ENCODE peak calls at places on chromosomes 4 and X, in nine cellular contexts. One of them, this sample, is unnamed.

GRCh38 chrX:12901486-12901885 is 4.9 kb upstream of the TLR8 start:
- DNase-seq in NB4: peak; percentile 66
- DNase-seq in progenitor cell of endocrine pancreas: peak; percentile 16
- DNase-seq in GM10248: peak; percentile 70
- DNase-seq in body of pancreas: peak; percentile 67
- DNase-seq in PC-3: peak; percentile 79
- DNase-seq in tibial artery: no peak
- DNase-seq in lower leg skin: peak; percentile 42
- DNase-seq in heart right ventricle: peak; percentile 43
- DNase-seq in this sample: peak; percentile 38

GRCh38 chr4:179124957-179125356 is 1682.7 kb upstream of the AGA start:
- DNase-seq in heart right ventricle: no peak
- DNase-seq in GM10248: no peak
- DNase-seq in body of pancreas: no peak
- DNase-seq in tibial artery: no peak
- DNase-seq in PC-3: no peak
- DNase-seq in lower leg skin: no peak
- DNase-seq in progenitor cell of endocrine pancreas: no peak
- DNase-seq in NB4: no peak
- DNase-seq in this sample: no peak

GRCh38 chr4:8219236-8219635 is 20.1 kb downstream of the SH3TC1 start:
- DNase-seq in PC-3: no peak
- DNase-seq in GM10248: no peak
- DNase-seq in lower leg skin: no peak
- DNase-seq in body of pancreas: no peak
- DNase-seq in tibial artery: no peak
- DNase-seq in heart right ventricle: no peak
- DNase-seq in NB4: no peak
- DNase-seq in progenitor cell of endocrine pancreas: no peak
- DNase-seq in this sample: no peak

GRCh38 chr4:184818216-184818564 is 7.6 kb downstream of the ACSL1 start:
- DNase-seq in body of pancreas: no peak
- DNase-seq in PC-3: no peak
- DNase-seq in NB4: no peak
- DNase-seq in GM10248: peak; percentile 50
- DNase-seq in lower leg skin: no peak
- DNase-seq in progenitor cell of endocrine pancreas: no peak
- DNase-seq in tibial artery: no peak
- DNase-seq in heart right ventricle: no peak
- DNase-seq in this sample: no peak

GRCh38 chrX:118772051-118772450 is 44.6 kb downstream of the IL13RA1 start:
- DNase-seq in lower leg skin: no peak
- DNase-seq in NB4: no peak
- DNase-seq in tibial artery: no peak
- DNase-seq in GM10248: no peak
- DNase-seq in body of pancreas: no peak
- DNase-seq in heart right ventricle: no peak
- DNase-seq in PC-3: no peak
- DNase-seq in progenitor cell of endocrine pancreas: no peak
- DNase-seq in this sample: no peak

GRCh38 chr4:184402239-184402638 is 72.1 kb downstream of the IRF2 start:
- DNase-seq in heart right ventricle: no peak
- DNase-seq in GM10248: no peak
- DNase-seq in NB4: no peak
- DNase-seq in progenitor cell of endocrine pancreas: no peak
- DNase-seq in tibial artery: no peak
- DNase-seq in PC-3: no peak
- DNase-seq in body of pancreas: no peak
- DNase-seq in lower leg skin: no peak
- DNase-seq in this sample: no peak

GRCh38 chrX:48468247-48468671 is 1.8 kb downstream of the SLC38A5 start:
- DNase-seq in GM10248: peak; percentile 52
- DNase-seq in NB4: peak; percentile 74
- DNase-seq in body of pancreas: peak; percentile 66
- DNase-seq in lower leg skin: no peak
- DNase-seq in tibial artery: no peak
- DNase-seq in heart right ventricle: no peak
- DNase-seq in PC-3: no peak
- DNase-seq in progenitor cell of endocrine pancreas: no peak
- DNase-seq in this sample: no peak

GRCh38 chrX:635428-636192 is 5.0 kb downstream of the SHOX start:
- DNase-seq in body of pancreas: no peak
- DNase-seq in GM10248: no peak
- DNase-seq in PC-3: no peak
- DNase-seq in NB4: no peak
- DNase-seq in heart right ventricle: no peak
- DNase-seq in tibial artery: no peak
- DNase-seq in lower leg skin: no peak
- DNase-seq in progenitor cell of endocrine pancreas: no peak
- DNase-seq in this sample: no peak

GRCh38 chr4:152534541-152535231 is 1.2 kb downstream of the FBXW7 start:
- DNase-seq in tibial artery: peak; percentile 70
- DNase-seq in NB4: peak; percentile 73
- DNase-seq in body of pancreas: peak; percentile 30
- DNase-seq in heart right ventricle: peak; percentile 38
- DNase-seq in GM10248: no peak
- DNase-seq in progenitor cell of endocrine pancreas: peak; percentile 21
- DNase-seq in PC-3: no peak
- DNase-seq in lower leg skin: peak; percentile 23
- DNase-seq in this sample: peak; percentile 62

GRCh38 chr4:153521995-153522799 is 56.0 kb downstream of the TMEM131L start:
- DNase-seq in progenitor cell of endocrine pancreas: no peak
- DNase-seq in heart right ventricle: no peak
- DNase-seq in GM10248: no peak
- DNase-seq in NB4: peak; percentile 54
- DNase-seq in body of pancreas: no peak
- DNase-seq in tibial artery: no peak
- DNase-seq in lower leg skin: no peak
- DNase-seq in PC-3: no peak
- DNase-seq in this sample: no peak

GRCh38 chr4:16289872-16290554 is 63.7 kb upstream of the TAPT1 start:
- DNase-seq in progenitor cell of endocrine pancreas: no peak
- DNase-seq in NB4: peak; percentile 58
- DNase-seq in lower leg skin: no peak
- DNase-seq in GM10248: peak; percentile 31
- DNase-seq in PC-3: peak; percentile 60
- DNase-seq in heart right ventricle: no peak
- DNase-seq in tibial artery: no peak
- DNase-seq in body of pancreas: no peak
- DNase-seq in this sample: peak; percentile 14

GRCh38 chr4:186936496-186937375 is 213.1 kb upstream of the FAT1 start:
- DNase-seq in PC-3: peak; percentile 79
- DNase-seq in GM10248: no peak
- DNase-seq in body of pancreas: no peak
- DNase-seq in lower leg skin: no peak
- DNase-seq in heart right ventricle: no peak
- DNase-seq in progenitor cell of endocrine pancreas: no peak
- DNase-seq in tibial artery: no peak
- DNase-seq in NB4: no peak
- DNase-seq in this sample: no peak

GRCh38 chr4:113449407-113449974 is 312.0 kb downstream of the CAMK2D start:
- DNase-seq in GM10248: no peak
- DNase-seq in tibial artery: no peak
- DNase-seq in heart right ventricle: no peak
- DNase-seq in PC-3: no peak
- DNase-seq in progenitor cell of endocrine pancreas: no peak
- DNase-seq in lower leg skin: no peak
- DNase-seq in body of pancreas: no peak
- DNase-seq in NB4: no peak
- DNase-seq in this sample: no peak

GRCh38 chr4:150366487-150366999 is 215.4 kb upstream of the MAB21L2 start:
- DNase-seq in heart right ventricle: no peak
- DNase-seq in GM10248: peak; percentile 53
- DNase-seq in tibial artery: no peak
- DNase-seq in NB4: no peak
- DNase-seq in progenitor cell of endocrine pancreas: no peak
- DNase-seq in PC-3: no peak
- DNase-seq in body of pancreas: no peak
- DNase-seq in lower leg skin: no peak
- DNase-seq in this sample: no peak

GRCh38 chr4:19689511-19689910 is 562.2 kb upstream of the SLIT2 start:
- DNase-seq in heart right ventricle: no peak
- DNase-seq in PC-3: peak; percentile 75
- DNase-seq in NB4: no peak
- DNase-seq in lower leg skin: no peak
- DNase-seq in tibial artery: no peak
- DNase-seq in GM10248: no peak
- DNase-seq in progenitor cell of endocrine pancreas: no peak
- DNase-seq in body of pancreas: no peak
- DNase-seq in this sample: no peak

GRCh38 chr4:125313989-125314602 is 659 bp upstream of the FAT4 start:
- DNase-seq in body of pancreas: no peak
- DNase-seq in heart right ventricle: no peak
- DNase-seq in PC-3: no peak
- DNase-seq in NB4: no peak
- DNase-seq in progenitor cell of endocrine pancreas: no peak
- DNase-seq in GM10248: no peak
- DNase-seq in lower leg skin: no peak
- DNase-seq in tibial artery: no peak
- DNase-seq in this sample: peak; percentile 14

GRCh38 chr4:47639531-47639930 is 154.5 kb downstream of the ATP10D start:
- DNase-seq in lower leg skin: no peak
- DNase-seq in PC-3: no peak
- DNase-seq in heart right ventricle: no peak
- DNase-seq in body of pancreas: no peak
- DNase-seq in progenitor cell of endocrine pancreas: no peak
- DNase-seq in tibial artery: no peak
- DNase-seq in GM10248: no peak
- DNase-seq in NB4: peak; percentile 51
- DNase-seq in this sample: no peak

GRCh38 chrX:47321386-47321785 is 49.0 kb upstream of the ZNF157 start:
- DNase-seq in lower leg skin: no peak
- DNase-seq in PC-3: no peak
- DNase-seq in NB4: no peak
- DNase-seq in tibial artery: peak; percentile 66
- DNase-seq in progenitor cell of endocrine pancreas: peak; percentile 57
- DNase-seq in body of pancreas: peak; percentile 31
- DNase-seq in GM10248: no peak
- DNase-seq in heart right ventricle: peak; percentile 49
- DNase-seq in this sample: peak; percentile 61

GRCh38 chr4:110514889-110515479 is 39.0 kb downstream of the ENPEP start:
- DNase-seq in heart right ventricle: no peak
- DNase-seq in progenitor cell of endocrine pancreas: no peak
- DNase-seq in lower leg skin: no peak
- DNase-seq in body of pancreas: no peak
- DNase-seq in tibial artery: no peak
- DNase-seq in NB4: peak; percentile 22
- DNase-seq in GM10248: peak; percentile 21
- DNase-seq in PC-3: peak; percentile 61
- DNase-seq in this sample: no peak

DNA sequence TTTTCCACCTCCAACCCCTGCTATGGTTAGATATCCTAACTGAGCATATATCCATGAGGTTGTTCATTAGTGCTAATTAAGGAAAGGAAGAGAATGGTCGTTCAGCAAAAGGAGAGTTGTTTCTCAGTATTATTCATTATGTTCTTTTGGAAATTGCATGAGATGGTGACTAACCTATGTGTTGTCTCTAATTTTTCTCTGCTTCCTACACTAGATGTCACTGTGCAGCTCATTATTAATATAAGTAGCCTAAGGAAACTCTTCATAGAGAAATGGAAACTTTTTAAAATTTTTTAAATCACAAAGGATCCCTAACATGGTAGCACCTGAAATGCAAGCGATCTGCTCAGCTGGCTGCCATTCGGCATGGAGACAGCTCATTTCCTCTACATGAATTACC is 67.7 kb upstream of the FAM9A start:
- DNase-seq in GM10248: no peak
- DNase-seq in PC-3: peak; percentile 57
- DNase-seq in lower leg skin: no peak
- DNase-seq in heart right ventricle: no peak
- DNase-seq in body of pancreas: no peak
- DNase-seq in NB4: peak; percentile 4
- DNase-seq in progenitor cell of endocrine pancreas: no peak
- DNase-seq in tibial artery: no peak
- DNase-seq in this sample: no peak
- TF ChIP-seq CTCF in GM10248: no peak
- TF ChIP-seq CTCF in PC-3: peak; percentile 64
- TF ChIP-seq CTCF in lower leg skin: no peak
- TF ChIP-seq CTCF in heart right ventricle: peak; percentile 10
- TF ChIP-seq CTCF in body of pancreas: no peak
- TF ChIP-seq CTCF in NB4: no peak
- TF ChIP-seq CTCF in progenitor cell of endocrine pancreas: no peak
- TF ChIP-seq CTCF in tibial artery: peak; percentile 25
- TF ChIP-seq CTCF in this sample: no peak

GRCh38 chr4:78068481-78068880 is 11.4 kb downstream of the FRAS1 start:
- DNase-seq in GM10248: no peak
- DNase-seq in NB4: no peak
- DNase-seq in body of pancreas: no peak
- DNase-seq in tibial artery: no peak
- DNase-seq in lower leg skin: no peak
- DNase-seq in progenitor cell of endocrine pancreas: no peak
- DNase-seq in heart right ventricle: no peak
- DNase-seq in PC-3: no peak
- DNase-seq in this sample: no peak
- TF ChIP-seq CTCF in GM10248: no peak
- TF ChIP-seq CTCF in NB4: no peak
- TF ChIP-seq CTCF in body of pancreas: no peak
- TF ChIP-seq CTCF in tibial artery: no peak
- TF ChIP-seq CTCF in lower leg skin: no peak
- TF ChIP-seq CTCF in progenitor cell of endocrine pancreas: no peak
- TF ChIP-seq CTCF in heart right ventricle: no peak
- TF ChIP-seq CTCF in PC-3: no peak
- TF ChIP-seq CTCF in this sample: no peak

GRCh38 chrX:78754917-78755316 is 7.4 kb downstream of the LPAR4 start:
- DNase-seq in tibial artery: no peak
- DNase-seq in heart right ventricle: no peak
- DNase-seq in NB4: peak; percentile 1
- DNase-seq in body of pancreas: no peak
- DNase-seq in GM10248: peak; percentile 12
- DNase-seq in progenitor cell of endocrine pancreas: no peak
- DNase-seq in PC-3: no peak
- DNase-seq in lower leg skin: no peak
- DNase-seq in this sample: no peak
- TF ChIP-seq CTCF in tibial artery: no peak
- TF ChIP-seq CTCF in heart right ventricle: no peak
- TF ChIP-seq CTCF in NB4: no peak
- TF ChIP-seq CTCF in body of pancreas: no peak
- TF ChIP-seq CTCF in GM10248: peak; percentile 24
- TF ChIP-seq CTCF in progenitor cell of endocrine pancreas: no peak
- TF ChIP-seq CTCF in PC-3: peak; percentile 19
- TF ChIP-seq CTCF in lower leg skin: no peak
- TF ChIP-seq CTCF in this sample: no peak

GRCh38 chr4:61408163-61408562 is 208.0 kb downstream of the ADGRL3 start:
- DNase-seq in progenitor cell of endocrine pancreas: no peak
- DNase-seq in heart right ventricle: no peak
- DNase-seq in PC-3: no peak
- DNase-seq in NB4: no peak
- DNase-seq in tibial artery: no peak
- DNase-seq in body of pancreas: no peak
- DNase-seq in lower leg skin: no peak
- DNase-seq in GM10248: no peak
- DNase-seq in this sample: no peak
- TF ChIP-seq CTCF in progenitor cell of endocrine pancreas: no peak
- TF ChIP-seq CTCF in heart right ventricle: no peak
- TF ChIP-seq CTCF in PC-3: no peak
- TF ChIP-seq CTCF in NB4: no peak
- TF ChIP-seq CTCF in tibial artery: no peak
- TF ChIP-seq CTCF in body of pancreas: no peak
- TF ChIP-seq CTCF in lower leg skin: no peak
- TF ChIP-seq CTCF in GM10248: no peak
- TF ChIP-seq CTCF in this sample: no peak

This sample was measured in endothelial cell.